ENCODE peak calls at places on chromosome 14, in nine cellular contexts. B is sigmoid colon, V is brain microvascular endothelial cell, U is natural killer cell, H is AG04449, P is AG10803, C is nephron progenitor cell, X is endothelial cell of umbilical vein, Q is psoas muscle. Y is an unnamed sample.

GRCh38 chr14:49559979-49560768 is 26.0 kb downstream of the RPS29 start:
- DNase-seq in B (no peak), V (no peak), U (no peak), H (no peak), P (no peak), Q (no peak), C (no peak), X (no peak), Y (no peak)

GRCh38 chr14:71076472-71076871 is 169.2 kb downstream of the PCNX1 start:
- DNase-seq in X (no peak), B (no peak), P (no peak), C (no peak), U (no peak), Q (no peak), H (no peak), V (no peak), Y (no peak)

GRCh38 chr14:65387628-65388027 is 24.9 kb upstream of the FUT8 start:
- DNase-seq in Q (no peak), H (no peak), V (no peak), U (no peak), P (no peak), X (no peak), C (no peak), B (no peak), Y (no peak)

GRCh38 chr14:21024668-21025373 is at the start of gene NDRG2:
- DNase-seq in X (no peak), P (no peak), C (peak; percentile 94), U (peak; percentile 56), H (no peak), V (no peak), B (peak; percentile 94), Q (peak; percentile 87), Y (no peak)

GRCh38 chr14:89085154-89086059 is 261.0 kb downstream of the TTC8 start:
- DNase-seq in H (no peak), C (no peak), Q (no peak), P (peak; percentile 28), U (no peak), V (no peak), B (no peak), X (no peak), Y (no peak)

GRCh38 chr14:21069388-21070082 is 569 bp upstream of the ARHGEF40 start:
- DNase-seq in V (no peak), Q (peak; percentile 47), X (no peak), U (no peak), B (no peak), H (no peak), P (peak; percentile 37), C (peak; percentile 52), Y (no peak)

GRCh38 chr14:71487941-71488340 is 444.3 kb upstream of the RGS6 start:
- DNase-seq in X (no peak), V (peak; percentile 55), C (no peak), H (no peak), B (no peak), P (no peak), U (no peak), Q (no peak), Y (no peak)

GRCh38 chr14:68569546-68569908 is 223.3 kb downstream of the ZFP36L1 start:
- DNase-seq in H (no peak), Q (no peak), X (peak; percentile 42), P (no peak), B (peak; percentile 53), U (no peak), V (no peak), C (no peak), Y (no peak)

GRCh38 chr14:99266181-99267178 is 5.5 kb downstream of the BCL11B start:
- DNase-seq in X (peak; percentile 64), P (peak; percentile 62), Q (peak; percentile 65), U (peak; percentile 81), B (peak; percentile 81), C (peak; percentile 88), V (peak; percentile 66), H (peak; percentile 12), Y (no peak)

GRCh38 chr14:100438678-100439592 is 115.8 kb downstream of the SLC25A47 start:
- DNase-seq in Q (peak; percentile 32), U (no peak), H (peak; percentile 59), V (peak; percentile 86), P (peak; percentile 64), B (peak; percentile 48), C (no peak), X (peak; percentile 6), Y (no peak)

GRCh38 chr14:100159107-100159864 is at the start of gene DEGS2:
- DNase-seq in P (no peak), H (no peak), X (no peak), Q (no peak), U (no peak), V (no peak), B (no peak), C (peak; percentile 69), Y (no peak)

GRCh38 chr14:68554231-68554630 is 238.6 kb downstream of the ZFP36L1 start:
- DNase-seq in U (no peak), C (no peak), H (no peak), B (no peak), X (no peak), V (no peak), P (no peak), Q (no peak), Y (no peak)

GRCh38 chr14:65817011-65817410 is 404.5 kb downstream of the FUT8 start:
- DNase-seq in P (no peak), U (no peak), V (no peak), C (no peak), Q (no peak), X (no peak), B (no peak), H (no peak), Y (no peak)

GRCh38 chr14:62763951-62764350 is 281.3 kb downstream of the KCNH5 start:
- DNase-seq in C (no peak), V (no peak), B (no peak), P (no peak), Q (no peak), U (no peak), X (no peak), H (no peak), Y (no peak)

GRCh38 chr14:62759796-62760195 is 285.5 kb downstream of the KCNH5 start:
- DNase-seq in X (no peak), V (no peak), B (no peak), U (no peak), H (no peak), Q (no peak), C (no peak), P (no peak), Y (no peak)
- TF ChIP-seq CTCF in X (no peak), V (no peak), B (no peak), U (no peak), H (no peak), Q (no peak), C (no peak), P (no peak), Y (no peak)

GRCh38 chr14:35258420-35258819 is 33.8 kb upstream of the PSMA6 start:
- DNase-seq in V (no peak), B (no peak), Q (no peak), H (no peak), X (no peak), C (no peak), U (no peak), P (no peak), Y (no peak)

GRCh38 chr14:35257809-35258208 is 34.4 kb upstream of the PSMA6 start:
- DNase-seq in Q (no peak), X (peak; percentile 17), V (peak; percentile 6), C (no peak), B (no peak), U (no peak), H (no peak), P (no peak), Y (no peak)

DNA sequence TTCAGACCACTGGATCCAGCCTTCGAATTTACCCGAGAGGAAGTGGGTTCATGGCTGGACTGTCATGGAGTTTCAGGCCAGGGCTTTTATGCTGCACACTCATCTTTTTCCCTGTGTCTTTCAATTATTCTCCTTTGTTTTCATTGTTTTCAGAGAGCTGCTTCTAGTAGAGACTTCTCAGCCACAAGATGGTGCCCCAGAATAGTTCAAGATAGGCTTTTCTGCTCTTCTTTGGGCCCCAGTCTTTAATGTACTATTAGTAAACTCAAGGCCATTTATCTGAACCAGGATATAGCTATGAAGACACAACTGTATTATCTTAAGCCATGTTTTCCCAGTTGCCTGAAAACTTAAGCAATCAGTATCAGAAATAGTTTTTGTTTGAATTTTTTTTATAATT is 30.4 kb upstream of the PSMA6 start:
- DNase-seq in V (no peak), H (no peak), P (peak; percentile 30), U (no peak), X (peak; percentile 30), C (no peak), B (no peak), Q (no peak), Y (no peak)
- TF ChIP-seq CTCF in V (peak; percentile 23), H (no peak), P (peak; percentile 25), U (no peak), X (no peak), C (no peak), B (no peak), Q (peak; percentile 28), Y (peak; percentile 43)

DNA sequence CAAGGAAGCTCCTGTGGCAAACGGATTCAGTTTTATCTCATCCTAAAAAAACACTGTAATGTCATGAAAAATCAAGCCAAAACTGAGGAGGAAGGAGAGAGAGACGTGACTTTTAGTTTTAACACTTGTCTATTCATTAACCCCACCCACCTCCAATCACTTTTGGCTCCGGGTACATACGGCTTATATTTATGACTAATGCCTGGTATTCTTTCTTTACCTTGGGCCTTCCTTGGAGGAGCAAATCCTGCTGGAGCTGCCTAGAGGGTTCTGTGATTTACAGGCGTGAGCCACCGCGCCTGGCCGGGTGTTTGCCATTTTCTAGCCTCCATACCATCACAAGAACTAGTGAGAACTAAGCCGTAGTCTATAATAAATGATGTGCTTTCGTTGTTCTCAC is 60.8 kb upstream of the RTRAF start:
- DNase-seq in B (no peak), X (no peak), U (no peak), H (no peak), P (no peak), C (no peak), Q (no peak), V (no peak), Y (no peak)
- TF ChIP-seq CTCF in B (no peak), X (no peak), U (no peak), H (no peak), P (no peak), C (no peak), Q (no peak), V (no peak), Y (no peak)

GRCh38 chr14:79585845-79586244 is 625.5 kb downstream of the DIO2 start:
- DNase-seq in C (no peak), X (no peak), B (no peak), Q (no peak), P (peak; percentile 44), U (no peak), H (no peak), V (peak; percentile 76), Y (no peak)

GRCh38 chr14:79587875-79588274 is 623.4 kb downstream of the DIO2 start:
- DNase-seq in B (no peak), H (no peak), U (no peak), V (no peak), C (no peak), P (no peak), X (no peak), Q (no peak), Y (no peak)

GRCh38 chr14:79584679-79585078 is 626.6 kb downstream of the DIO2 start:
- DNase-seq in H (peak; percentile 86), X (peak; percentile 26), C (no peak), P (peak; percentile 76), U (no peak), V (peak; percentile 91), Q (no peak), B (no peak), Y (no peak)

GRCh38 chr14:79586401-79586800 is 624.9 kb downstream of the DIO2 start:
- DNase-seq in C (no peak), U (no peak), X (no peak), Q (no peak), P (no peak), B (no peak), V (no peak), H (no peak), Y (no peak)

GRCh38 chr14:79587194-79587593 is 624.1 kb downstream of the DIO2 start:
- DNase-seq in P (peak; percentile 24), C (no peak), H (no peak), Q (no peak), U (no peak), V (no peak), X (peak; percentile 50), B (no peak), Y (no peak)
- TF ChIP-seq CTCF in P (no peak), C (no peak), H (no peak), Q (no peak), U (no peak), V (peak; percentile 8), X (no peak), B (no peak), Y (peak; percentile 38)

Y was measured in chondrocyte.